ENCODE peak calls at places on chromosomes 7 and 10, in five cellular contexts. H is HepG2, K is upper lobe of left lung, V is GM12878, J is A549. L is an unnamed sample.

GRCh38 chr7:26200444-26201260 is at the start of gene HNRNPA2B1:
- ATAC-seq in H (peak), K (peak), V (peak), J (peak), L (peak)

GRCh38 chr7:7819442-7820247 is 101.2 kb upstream of the RPA3 start:
- ATAC-seq in H (no peak), K (no peak), V (peak), J (no peak), L (no peak)

GRCh38 chr10:48608279-48608681 is 3.4 kb upstream of the ARHGAP22 start:
- ATAC-seq in H (peak), K (no peak), V (peak), J (peak), L (no peak)

GRCh38 chr10:72792288-72792687 is 100.3 kb downstream of the MCU start:
- ATAC-seq in H (no peak), K (no peak), V (no peak), J (no peak), L (no peak)

GRCh38 chr7:116692599-116693308 is 20.8 kb downstream of the MET start:
- ATAC-seq in H (no peak), K (no peak), V (peak), J (no peak), L (no peak)

GRCh38 chr10:68301790-68302502 is 29.9 kb upstream of the HNRNPH3 start:
- ATAC-seq in H (peak), K (peak), V (peak), J (peak), L (peak)

GRCh38 chr10:103732339-103732738 is 123.0 kb downstream of the SH3PXD2A start:
- ATAC-seq in H (no peak), K (no peak), V (no peak), J (no peak), L (no peak)

GRCh38 chr7:155685070-155685790 is 40.8 kb downstream of the RBM33 start:
- ATAC-seq in H (no peak), K (no peak), V (peak), J (no peak), L (no peak)

GRCh38 chr10:77139746-77140145 is 497.9 kb downstream of the KCNMA1 start:
- ATAC-seq in H (no peak), K (no peak), V (no peak), J (no peak), L (no peak)

GRCh38 chr7:101201695-101202602 is 1.1 kb upstream of the MOGAT3 start:
- ATAC-seq in H (peak), K (peak), V (peak), J (no peak), L (no peak)

GRCh38 chr7:151382079-151382885 is 27.6 kb downstream of the WDR86 start:
- ATAC-seq in H (no peak), K (no peak), V (peak), J (no peak), L (no peak)

GRCh38 chr7:28272461-28272877 is 91.9 kb upstream of the JAZF1 start:
- ATAC-seq in H (peak), K (peak), V (no peak), J (peak), L (no peak)

GRCh38 chr10:26044123-26044749 is 110.2 kb downstream of the MYO3A start:
- ATAC-seq in H (no peak), K (peak), V (no peak), J (no peak), L (no peak)

GRCh38 chr10:69047111-69047837 is 40.6 kb upstream of the SRGN start:
- ATAC-seq in H (no peak), K (no peak), V (no peak), J (no peak), L (no peak)

GRCh38 chr7:44261239-44261638 is 60.5 kb downstream of the YKT6 start:
- ATAC-seq in H (no peak), K (no peak), V (peak), J (no peak), L (no peak)

GRCh38 chr10:58023341-58024073 is 244.2 kb downstream of the IPMK start:
- ATAC-seq in H (no peak), K (no peak), V (no peak), J (peak), L (no peak)

GRCh38 chr10:66778351-66778750 is 147.5 kb upstream of the LRRTM3 start:
- ATAC-seq in H (no peak), K (no peak), V (no peak), J (no peak), L (no peak)

GRCh38 chr10:103145860-103146466 is 47.1 kb downstream of the NT5C2 start:
- ATAC-seq in H (no peak), K (peak), V (no peak), J (no peak), L (peak)

GRCh38 chr7:100374601-100375000 is 1.3 kb downstream of the PILRA start:
- ATAC-seq in H (no peak), K (no peak), V (peak), J (no peak), L (no peak)

GRCh38 chr7:29946428-29947186 is 43.0 kb downstream of the SCRN1 start:
- ATAC-seq in H (peak), K (peak), V (peak), J (peak), L (no peak)

GRCh38 chr7:142134944-142135343 is 23.4 kb downstream of the MGAM2 start:
- ATAC-seq in H (no peak), K (no peak), V (no peak), J (peak), L (no peak)

GRCh38 chr10:71964669-71965515 is 697 bp downstream of the CHST3 start:
- ATAC-seq in H (peak), K (peak), V (peak), J (peak), L (peak)

GRCh38 chr7:92671502-92672169 is 81.4 kb upstream of the FAM133B start:
- ATAC-seq in H (no peak), K (no peak), V (no peak), J (no peak), L (no peak)

GRCh38 chr10:121984463-121984862 is 4.5 kb upstream of the TACC2 start:
- ATAC-seq in H (no peak), K (no peak), V (no peak), J (no peak), L (no peak)
- TF ChIP-seq EP300 in H (no peak), K (no peak), V (no peak), J (no peak), L (no peak)

GRCh38 chr10:47453435-47454293 is 30.3 kb downstream of the ANXA8 start:
- ATAC-seq in H (no peak), K (no peak), V (no peak), J (no peak), L (no peak)

GRCh38 chr10:47451998-47452494 is 31.9 kb downstream of the ANXA8 start:
- ATAC-seq in H (no peak), K (no peak), V (no peak), J (no peak), L (no peak)

GRCh38 chr10:47454294-47455058 is 29.4 kb downstream of the ANXA8 start:
- ATAC-seq in H (no peak), K (no peak), V (no peak), J (no peak), L (no peak)

GRCh38 chr10:47451275-47451997 is 32.5 kb downstream of the ANXA8 start:
- ATAC-seq in H (peak), K (no peak), V (no peak), J (no peak), L (no peak)

GRCh38 chr10:47452495-47453434 is 31.1 kb downstream of the ANXA8 start:
- ATAC-seq in H (peak), K (no peak), V (no peak), J (no peak), L (no peak)
- H3K4me3 ChIP-seq in H (no peak), K (no peak), V (no peak), J (no peak), L (no peak)

GRCh38 chr10:16195178-16195769 is 241.5 kb upstream of the PTER start:
- ATAC-seq in H (no peak), K (no peak), V (peak), J (no peak), L (no peak)
- TF ChIP-seq EP300 in H (no peak), K (no peak), V (peak), J (no peak), L (no peak)

GRCh38 chr7:1452205-1452604 is 7.1 kb downstream of the MICALL2 start:
- ATAC-seq in H (no peak), K (no peak), V (no peak), J (no peak), L (no peak)

GRCh38 chr7:1457059-1457948 is 2.0 kb downstream of the MICALL2 start:
- ATAC-seq in H (peak), K (no peak), V (no peak), J (no peak), L (no peak)

GRCh38 chr7:1455955-1456354 is 3.3 kb downstream of the MICALL2 start:
- ATAC-seq in H (no peak), K (no peak), V (no peak), J (no peak), L (no peak)

GRCh38 chr7:1455241-1455939 is 3.9 kb downstream of the MICALL2 start:
- ATAC-seq in H (no peak), K (no peak), V (no peak), J (no peak), L (no peak)

GRCh38 chr7:1454471-1455065 is 4.7 kb downstream of the MICALL2 start:
- ATAC-seq in H (no peak), K (no peak), V (no peak), J (no peak), L (no peak)
- H3K4me3 ChIP-seq in H (no peak), K (no peak), V (no peak), J (no peak), L (peak)

GRCh38 chr7:34299066-34299465 is 359.0 kb upstream of the NPSR1 start:
- ATAC-seq in H (no peak), K (no peak), V (no peak), J (no peak), L (no peak)

GRCh38 chr7:34298492-34298891 is 359.5 kb upstream of the NPSR1 start:
- ATAC-seq in H (no peak), K (no peak), V (no peak), J (no peak), L (no peak)

DNA sequence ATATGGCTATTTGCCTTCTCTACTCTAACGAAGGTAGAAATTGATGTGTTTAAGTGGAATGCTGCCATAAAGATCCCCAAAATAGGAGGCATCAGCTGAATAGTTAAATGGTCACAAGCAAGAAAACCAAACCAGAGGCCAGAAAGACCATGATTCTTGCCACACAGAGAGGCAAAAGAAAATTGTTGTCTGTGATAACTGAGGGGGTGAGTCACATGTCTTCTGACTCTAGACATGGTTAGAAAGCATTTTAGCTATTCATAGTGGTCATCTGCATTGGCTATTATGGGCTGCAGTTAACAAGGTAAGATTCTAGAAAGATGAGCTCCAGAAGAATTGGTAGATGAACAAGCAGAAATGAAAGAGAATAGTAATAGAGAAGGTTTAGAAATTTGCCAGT is 361.4 kb upstream of the NPSR1 start:
- ATAC-seq in H (no peak), K (no peak), V (no peak), J (no peak), L (no peak)
- TF ChIP-seq EP300 in H (no peak), K (no peak), V (no peak), J (no peak), L (no peak)

GRCh38 chr7:36034020-36034419 is 119.0 kb upstream of the EEPD1 start:
- ATAC-seq in H (no peak), K (no peak), V (no peak), J (no peak), L (no peak)

GRCh38 chr7:36029846-36030510 is 123.1 kb upstream of the EEPD1 start:
- ATAC-seq in H (no peak), K (no peak), V (no peak), J (no peak), L (no peak)

GRCh38 chr7:36032362-36032818 is 120.7 kb upstream of the EEPD1 start:
- ATAC-seq in H (no peak), K (no peak), V (peak), J (no peak), L (no peak)

DNA sequence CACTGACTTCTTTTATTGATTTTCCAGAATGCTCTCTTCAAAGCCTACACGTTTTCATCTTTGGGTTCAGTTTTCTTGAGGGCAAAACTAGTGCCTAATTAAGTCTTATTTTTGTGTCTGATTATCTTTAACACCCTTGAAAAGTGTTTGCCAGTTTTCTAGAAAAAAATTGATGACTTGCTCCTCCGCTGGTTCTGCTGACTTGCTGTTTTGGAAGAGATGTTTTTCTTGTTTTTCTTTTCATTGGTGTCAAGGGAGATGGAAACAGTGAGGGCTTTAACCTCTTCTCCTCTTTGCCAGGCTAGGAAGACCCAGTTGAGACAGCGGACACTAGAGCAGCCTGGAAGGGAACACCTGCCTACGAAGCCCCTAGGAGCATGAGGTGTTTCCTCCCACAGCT is 123.7 kb upstream of the EEPD1 start:
- ATAC-seq in H (no peak), K (no peak), V (no peak), J (no peak), L (no peak)
- H3K4me3 ChIP-seq in H (no peak), K (no peak), V (no peak), J (no peak), L (no peak)

GRCh38 chr10:128914681-128915080 is 552.4 kb upstream of the MGMT start:
- ATAC-seq in H (no peak), K (no peak), V (no peak), J (no peak), L (peak)
- TF ChIP-seq EP300 in H (no peak), K (no peak), V (no peak), J (no peak), L (no peak)

GRCh38 chr7:138564365-138564764 is 104.3 kb downstream of the TRIM24 start:
- ATAC-seq in H (peak), K (no peak), V (no peak), J (no peak), L (no peak)
- H3K4me3 ChIP-seq in H (no peak), K (no peak), V (no peak), J (no peak), L (no peak)

DNA sequence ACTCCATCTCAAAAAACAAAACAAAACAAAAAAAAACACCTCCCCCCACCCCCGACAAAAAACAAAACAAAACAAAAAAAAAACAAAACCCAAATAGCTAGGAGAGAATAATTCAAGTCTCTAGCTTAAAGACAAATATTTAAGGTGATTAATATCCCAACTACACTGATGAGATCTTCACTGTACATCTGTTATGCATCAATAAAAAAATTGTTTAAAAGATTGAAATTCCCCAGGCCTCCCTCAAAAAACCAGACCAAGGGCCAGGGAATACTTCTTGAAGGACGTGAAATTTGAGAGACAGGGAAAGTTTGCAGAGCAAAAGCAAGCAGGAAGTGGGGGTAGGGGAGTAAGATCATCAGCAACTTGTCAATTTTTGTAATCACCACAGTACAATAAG is 232.6 kb downstream of the REEP3 start:
- ATAC-seq in H (no peak), K (no peak), V (no peak), J (no peak), L (no peak)
- TF ChIP-seq EP300 in H (no peak), K (no peak), V (no peak), J (no peak), L (no peak)

GRCh38 chr7:75018570-75019364 is 54.3 kb downstream of the CASTOR2 start:
- ATAC-seq in H (peak), K (no peak), V (no peak), J (no peak), L (no peak)

GRCh38 chr7:75024922-75025321 is 48.7 kb downstream of the RCC1L start:
- ATAC-seq in H (no peak), K (no peak), V (no peak), J (no peak), L (no peak)

GRCh38 chr7:75017832-75018231 is 53.3 kb downstream of the CASTOR2 start:
- ATAC-seq in H (no peak), K (no peak), V (no peak), J (no peak), L (no peak)

DNA sequence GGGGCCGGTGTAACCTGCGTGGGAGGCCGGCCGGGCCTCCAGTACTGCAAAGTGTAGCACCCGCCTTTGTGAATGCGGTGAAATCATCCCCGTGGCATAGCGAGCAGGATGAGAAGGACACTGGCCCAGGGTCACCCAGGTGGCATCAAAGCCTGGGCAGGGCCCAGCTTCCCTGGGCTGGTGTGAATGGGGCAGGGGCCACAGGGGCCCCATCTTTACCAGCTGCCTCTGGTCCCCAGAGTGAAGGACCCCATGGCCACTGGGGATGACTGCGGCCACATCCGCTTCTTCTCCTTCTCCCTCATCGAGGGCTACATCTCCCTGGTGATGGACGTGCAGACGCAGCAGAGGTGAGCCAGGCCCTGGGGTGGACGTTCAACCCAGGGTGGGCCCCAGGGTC is 53.8 kb downstream of the RCC1L start:
- ATAC-seq in H (no peak), K (no peak), V (no peak), J (no peak), L (no peak)
- H3K4me3 ChIP-seq in H (no peak), K (no peak), V (no peak), J (no peak), L (no peak)

L was measured in gastroesophageal sphincter.